ENCODE peak calls at places on chromosome 3, in five cellular contexts. X is lower lobe of right lung, C is BE2C, N is endodermal cell, O is H9. I is an unnamed sample.

GRCh38 chr3:186909078-186909853 is 21.1 kb upstream of the ST6GAL1 start:
- DNase-seq in O (peak; percentile 75), N (peak; percentile 85), C (no peak), X (peak; percentile 55), I (no peak)

GRCh38 chr3:58588030-58588614 is 10.9 kb upstream of the FAM107A start:
- DNase-seq in N (peak; percentile 92), C (no peak), X (no peak), O (peak; percentile 64), I (no peak)

GRCh38 chr3:133756716-133757694 is 10.8 kb downstream of the TF start:
- DNase-seq in O (no peak), N (no peak), C (no peak), X (no peak), I (no peak)

GRCh38 chr3:185729335-185729715 is 95.5 kb downstream of the IGF2BP2 start:
- DNase-seq in N (no peak), C (no peak), O (no peak), X (no peak), I (no peak)

GRCh38 chr3:114081022-114081421 is 24.5 kb downstream of the QTRT2 start:
- DNase-seq in C (no peak), O (no peak), X (no peak), N (no peak), I (no peak)

GRCh38 chr3:11544413-11545181 is 99.1 kb downstream of the VGLL4 start:
- DNase-seq in C (peak; percentile 31), N (peak; percentile 65), O (no peak), X (no peak), I (peak; percentile 51)

GRCh38 chr3:55434789-55435188 is 52.3 kb downstream of the WNT5A start:
- DNase-seq in X (peak; percentile 55), N (peak; percentile 68), O (peak; percentile 43), C (no peak), I (no peak)

GRCh38 chr3:101999177-101999778 is 150.0 kb downstream of the NFKBIZ start:
- DNase-seq in X (no peak), N (no peak), O (no peak), C (no peak), I (no peak)

GRCh38 chr3:54046677-54047214 is 75.6 kb upstream of the CACNA2D3 start:
- DNase-seq in C (peak; percentile 51), O (no peak), N (no peak), X (no peak), I (no peak)

GRCh38 chr3:179775416-179776122 is 122.7 kb downstream of the USP13 start:
- DNase-seq in X (no peak), N (no peak), O (no peak), C (no peak), I (no peak)

GRCh38 chr3:170418422-170419300 is at the start of gene CLDN11:
- DNase-seq in C (peak; percentile 76), N (peak; percentile 86), O (peak; percentile 78), X (no peak), I (peak; percentile 45)

GRCh38 chr3:161600185-161600584 is 103.6 kb downstream of the OTOL1 start:
- DNase-seq in O (no peak), X (no peak), C (no peak), N (no peak), I (no peak)

GRCh38 chr3:185632996-185633395 is 46.9 kb downstream of the SENP2 start:
- DNase-seq in O (no peak), X (no peak), N (no peak), C (no peak), I (no peak)

GRCh38 chr3:108940166-108940565 is 13.5 kb downstream of the GUCA1C start:
- DNase-seq in X (no peak), N (no peak), C (no peak), O (no peak), I (no peak)

GRCh38 chr3:108940568-108941285 is 13.0 kb downstream of the GUCA1C start:
- DNase-seq in X (no peak), C (no peak), O (no peak), N (no peak), I (no peak)

GRCh38 chr3:108936924-108937689 is 16.6 kb downstream of the GUCA1C start:
- DNase-seq in C (peak; percentile 35), O (no peak), X (no peak), N (no peak), I (no peak)
- TF ChIP-seq CTCF in C (no peak), O (no peak), X (no peak), N (no peak), I (no peak)

DNA sequence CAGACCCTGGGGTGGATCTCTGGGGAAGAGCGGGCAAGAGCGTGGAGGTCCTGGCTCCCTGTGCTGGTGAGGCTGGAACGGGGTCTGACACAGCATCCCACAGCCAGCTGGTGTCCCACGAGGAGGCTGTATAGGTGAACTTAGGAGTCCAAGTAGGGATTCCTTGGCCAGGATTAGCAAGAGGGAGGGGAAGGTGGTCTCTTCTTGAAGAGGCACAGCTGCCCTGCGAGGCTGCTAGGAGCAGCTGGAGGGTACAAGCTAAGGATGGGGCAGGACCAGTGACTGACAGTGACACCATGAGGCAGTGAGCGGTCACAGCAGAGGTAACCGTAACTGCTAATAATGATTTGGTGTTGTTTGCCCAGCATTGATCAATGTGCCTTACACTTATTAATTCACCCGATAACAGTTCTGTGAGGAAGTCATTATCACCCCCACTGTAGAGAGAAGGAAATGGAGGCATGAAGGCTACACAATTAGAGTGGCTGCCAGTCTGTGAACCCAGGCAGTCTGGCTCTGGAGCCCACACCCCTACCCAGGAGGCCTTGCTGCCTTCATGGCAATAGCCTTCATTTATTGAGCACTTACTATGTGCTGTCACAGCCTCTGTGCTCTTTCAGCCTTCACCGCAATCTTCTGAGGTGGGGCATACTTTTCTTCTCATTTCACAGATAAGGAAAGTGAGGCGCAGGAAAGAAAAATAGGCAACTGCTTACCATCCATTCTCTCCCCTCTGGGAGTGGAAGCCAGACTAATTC is 59.4 kb downstream of the TMEM44 start:
- DNase-seq in C (peak; percentile 40), N (peak; percentile 86), X (no peak), O (peak; percentile 68), I (peak; percentile 54)
- H3K4me1 ChIP-seq in C (no peaks in the 10 kb centered on the region), N (peaks cover 13% of the 10 kb centered on the region), X (peaks cover 30% of the 10 kb centered on the region), O (no peaks in the 10 kb centered on the region), I (peaks cover 26% of the 10 kb centered on the region)

GRCh38 chr3:64244011-64244942 is 19.0 kb upstream of the PRICKLE2 start:
- DNase-seq in C (peak; percentile 26), X (no peak), O (no peak), N (peak; percentile 63), I (no peak)
- TF ChIP-seq CTCF in C (peak; percentile 77), X (no peak), O (peak; percentile 62), N (peak; percentile 74), I (no peak)

GRCh38 chr3:193846569-193846968 is 253.6 kb downstream of the OPA1 start:
- DNase-seq in C (no peak), N (no peak), X (no peak), O (no peak), I (no peak)

GRCh38 chr3:193842832-193843446 is 249.9 kb downstream of the OPA1 start:
- DNase-seq in N (no peak), X (no peak), C (no peak), O (no peak), I (no peak)

GRCh38 chr3:193845144-193845543 is 252.1 kb downstream of the OPA1 start:
- DNase-seq in N (peak; percentile 1), O (no peak), C (no peak), X (no peak), I (no peak)

GRCh38 chr3:193843447-193844301 is 250.7 kb downstream of the OPA1 start:
- DNase-seq in N (peak; percentile 42), O (no peak), X (no peak), C (no peak), I (no peak)

DNA sequence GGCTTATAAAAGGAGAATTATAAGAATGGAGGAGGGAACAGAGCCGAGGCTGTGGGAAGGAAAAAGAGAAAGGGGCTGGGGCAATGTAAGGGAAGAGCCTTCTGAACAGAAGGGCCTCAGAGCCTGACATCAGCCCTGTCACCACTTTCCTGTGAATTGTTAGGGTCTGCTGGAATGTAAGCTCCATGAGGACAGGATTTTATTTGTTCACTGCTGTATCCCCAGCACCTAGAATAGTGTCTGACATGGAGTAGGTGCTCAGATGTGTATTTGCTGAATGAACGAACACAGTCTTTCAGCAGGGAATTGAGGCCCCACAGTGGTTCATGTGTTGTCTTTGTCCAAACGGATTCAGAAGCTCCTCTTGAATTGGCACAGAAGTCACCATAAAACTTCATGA is 251.5 kb downstream of the OPA1 start:
- DNase-seq in C (no peak), N (peak; percentile 22), X (no peak), O (no peak), I (no peak)
- H3K4me1 ChIP-seq in C (no peaks in the 10 kb centered on the region), N (peaks cover 18% of the 10 kb centered on the region), X (peaks cover 10% of the 10 kb centered on the region), O (no peaks in the 10 kb centered on the region), I (peaks cover 4% of the 10 kb centered on the region)

DNA sequence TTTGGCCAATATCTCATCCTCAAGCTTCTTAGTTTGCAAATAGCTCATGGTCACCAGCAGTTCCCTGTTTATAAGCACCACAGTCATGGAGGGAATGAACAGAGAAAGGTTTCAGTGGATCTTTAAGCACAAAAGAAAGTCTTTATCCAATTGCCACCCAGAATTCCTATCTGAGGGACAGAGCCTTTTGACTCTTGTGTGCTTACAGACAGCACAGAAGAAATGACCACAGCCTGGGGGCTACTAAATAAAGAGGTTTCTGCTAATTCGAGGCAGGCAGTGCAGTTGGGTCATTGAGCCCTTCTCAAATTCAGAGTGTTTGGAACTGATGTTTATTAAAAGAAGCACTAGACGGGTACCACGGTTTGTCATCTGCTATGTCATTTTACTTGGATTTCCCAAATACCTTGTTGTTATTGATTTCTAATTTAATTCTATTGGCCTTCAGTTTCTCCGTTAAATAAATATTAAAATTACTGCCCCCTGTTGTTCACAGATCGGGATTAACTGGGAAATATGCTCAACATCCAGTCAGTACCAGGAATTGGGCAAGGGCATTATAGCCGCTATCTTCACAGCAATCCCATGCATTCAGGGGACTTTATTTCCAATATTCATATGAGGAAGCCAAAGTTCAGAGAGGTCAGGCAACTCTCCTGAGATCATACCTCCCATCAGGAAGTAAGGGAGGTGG is 3.6 kb downstream of the PRICKLE2 start:
- DNase-seq in C (no peak), N (no peak), X (no peak), O (no peak), I (no peak)
- TF ChIP-seq CTCF in C (no peak), N (no peak), X (no peak), O (no peak), I (no peak)

DNA sequence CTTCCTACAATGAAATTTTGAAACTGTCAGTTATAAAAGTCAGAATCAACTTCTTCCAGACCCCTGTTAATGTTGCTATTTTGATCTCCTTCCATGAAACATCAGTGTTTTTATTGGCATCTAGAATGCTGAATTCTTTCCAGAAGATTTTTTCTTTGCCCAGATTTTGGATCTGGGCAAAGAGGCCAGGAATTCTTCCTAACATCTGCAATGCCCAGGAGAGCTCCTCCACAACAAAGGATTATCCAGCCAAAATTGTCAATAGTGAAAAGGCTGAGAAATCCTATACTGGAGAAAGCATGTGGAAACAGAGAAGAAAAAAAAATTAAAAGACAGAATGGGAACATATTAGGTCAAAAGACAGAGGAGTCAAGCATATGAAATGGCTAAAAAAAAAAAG is 75.5 kb downstream of the SERPINI1 start:
- DNase-seq in O (no peak), X (no peak), N (no peak), C (no peak), I (no peak)
- H3K4me1 ChIP-seq in O (no peaks in the 10 kb centered on the region), X (peaks cover 21% of the 10 kb centered on the region), N (no peaks in the 10 kb centered on the region), C (no peaks in the 10 kb centered on the region), I (peaks cover 44% of the 10 kb centered on the region)

GRCh38 chr3:126113238-126113555 is 29.3 kb upstream of the SLC41A3 start:
- DNase-seq in O (peak; percentile 20), N (peak; percentile 29), C (peak; percentile 12), X (no peak), I (no peak)

GRCh38 chr3:126111566-126112475 is 27.9 kb upstream of the SLC41A3 start:
- DNase-seq in X (no peak), O (peak; percentile 23), N (peak; percentile 31), C (no peak), I (no peak)

GRCh38 chr3:126114406-126115386 is 30.8 kb upstream of the SLC41A3 start:
- DNase-seq in O (peak; percentile 20), X (no peak), N (peak; percentile 30), C (peak; percentile 4), I (no peak)

GRCh38 chr3:126112531-126113237 is 28.8 kb upstream of the SLC41A3 start:
- DNase-seq in O (no peak), C (peak; percentile 4), X (no peak), N (peak; percentile 31), I (no peak)

GRCh38 chr3:126113733-126114132 is 29.8 kb upstream of the SLC41A3 start:
- DNase-seq in C (peak; percentile 36), N (peak; percentile 81), O (peak; percentile 56), X (no peak), I (no peak)
- TF ChIP-seq CTCF in C (peak; percentile 36), N (peak; percentile 71), O (peak; percentile 65), X (peak; percentile 24), I (no peak)